ENCODE peak calls at places on chromosomes 4 and X, in six cellular contexts. L is AG10803, S is T-helper 9 cell, E is globus pallidus, T is NCI-H2081, P is fibroblast of the aortic adventitia. M is an unnamed sample.

GRCh38 chrX:44400588-44400987 is 57.1 kb upstream of the EFHC2 start:
- DNase-seq in L (peak), S (no peak), E (peak), T (no peak), P (peak), M (no peak)

GRCh38 chr4:111689731-111690130 is 455.5 kb upstream of the FAM241A start:
- DNase-seq in L (peak), S (no peak), E (no peak), T (no peak), P (peak), M (no peak)

GRCh38 chr4:80049813-80050534 is 23.1 kb downstream of the ANTXR2 start:
- DNase-seq in L (peak), S (no peak), E (no peak), T (no peak), P (no peak), M (no peak)

GRCh38 chr4:123453006-123453685 is 56.6 kb downstream of the SPRY1 start:
- DNase-seq in L (peak), S (no peak), E (no peak), T (no peak), P (peak), M (no peak)

GRCh38 chr4:153014460-153014859 is 78.3 kb downstream of the FHDC1 start:
- DNase-seq in L (no peak), S (no peak), E (no peak), T (no peak), P (no peak), M (no peak)

GRCh38 chr4:147117400-147117799 is 171.7 kb upstream of the TTC29 start:
- DNase-seq in L (no peak), S (no peak), E (no peak), T (no peak), P (peak), M (no peak)

GRCh38 chr4:17781072-17781830 is at the start of gene FAM184B:
- DNase-seq in L (no peak), S (no peak), E (no peak), T (peak), P (peak), M (no peak)

GRCh38 chr4:8163436-8164193 is 5.0 kb upstream of the ABLIM2 start:
- DNase-seq in L (no peak), S (no peak), E (no peak), T (no peak), P (no peak), M (no peak)

GRCh38 chr4:26557164-26557563 is 26.7 kb upstream of the TBC1D19 start:
- DNase-seq in L (peak), S (no peak), E (no peak), T (no peak), P (peak), M (no peak)

GRCh38 chrX:120269379-120270035 is 18.9 kb downstream of the ZBTB33 start:
- DNase-seq in L (peak), S (no peak), E (no peak), T (no peak), P (peak), M (no peak)

GRCh38 chr4:27397886-27398285 is 537.2 kb downstream of the STIM2 start:
- DNase-seq in L (peak), S (no peak), E (no peak), T (no peak), P (peak), M (no peak)

GRCh38 chr4:175916636-175917351 is 104.7 kb upstream of the GPM6A start:
- DNase-seq in L (no peak), S (no peak), E (no peak), T (no peak), P (no peak), M (no peak)

GRCh38 chrX:10441464-10441863 is 178.9 kb downstream of the MID1 start:
- DNase-seq in L (no peak), S (no peak), E (no peak), T (no peak), P (no peak), M (no peak)

GRCh38 chr4:158858410-158859189 is 89.8 kb downstream of the FNIP2 start:
- DNase-seq in L (peak), S (no peak), E (no peak), T (no peak), P (peak), M (no peak)

GRCh38 chr4:40971346-40971745 is 221.6 kb downstream of the NSUN7 start:
- DNase-seq in L (no peak), S (no peak), E (no peak), T (no peak), P (no peak), M (no peak)

GRCh38 chr4:161650812-161651211 is 513.0 kb downstream of the FSTL5 start:
- DNase-seq in L (no peak), S (no peak), E (peak), T (no peak), P (no peak), M (no peak)

GRCh38 chr4:138241281-138242075 is 671 bp downstream of the SLC7A11 start:
- DNase-seq in L (peak), S (no peak), E (peak), T (no peak), P (peak), M (no peak)

GRCh38 chr4:61379406-61379805 is 179.3 kb downstream of the ADGRL3 start:
- DNase-seq in L (no peak), S (no peak), E (no peak), T (no peak), P (no peak), M (no peak)

GRCh38 chr4:84582988-84583870 is at the start of gene CDS1:
- DNase-seq in L (no peak), S (peak), E (no peak), T (peak), P (no peak), M (peak)

GRCh38 chr4:139838811-139839210 is 173.2 kb downstream of the MGST2 start:
- DNase-seq in L (peak), S (no peak), E (no peak), T (no peak), P (peak), M (no peak)

GRCh38 chrX:3215249-3215648 is 131.2 kb downstream of the MXRA5 start:
- DNase-seq in L (no peak), S (no peak), E (no peak), T (no peak), P (no peak), M (no peak)

GRCh38 chr4:186725422-186726149 is 1.9 kb upstream of the FAT1 start:
- DNase-seq in L (peak), S (no peak), E (peak), T (peak), P (peak), M (no peak)

GRCh38 chr4:78414116-78414515 is 137.5 kb upstream of the ANXA3 start:
- DNase-seq in L (peak), S (no peak), E (no peak), T (no peak), P (no peak), M (no peak)

GRCh38 chrX:15605233-15605632 is 4.5 kb upstream of the ACE2 start:
- DNase-seq in L (no peak), S (no peak), E (no peak), T (no peak), P (no peak), M (no peak)

GRCh38 chr4:48831532-48832015 is 686 bp downstream of the OCIAD1 start:
- DNase-seq in L (peak), S (no peak), E (no peak), T (peak), P (no peak), M (no peak)